ENCODE peak calls at places on chromosomes 7 and 10, in six cellular contexts. One of them, this sample, is unnamed.

GRCh38 chr7:50739744-50740455 is 42.8 kb downstream of the GRB10 start:
- DNase-seq in WERI-Rb-1: no peak
- DNase-seq in heart left ventricle: no peak
- DNase-seq in Caco-2: no peak
- DNase-seq in cardiac muscle cell: no peak
- DNase-seq in AG04450: no peak
- DNase-seq in this sample: no peak

GRCh38 chr7:135812151-135812550 is 63.5 kb upstream of the FAM180A start:
- DNase-seq in WERI-Rb-1: no peak
- DNase-seq in heart left ventricle: no peak
- DNase-seq in Caco-2: no peak
- DNase-seq in cardiac muscle cell: no peak
- DNase-seq in AG04450: no peak
- DNase-seq in this sample: no peak

GRCh38 chr10:114061148-114061547 is 17.5 kb downstream of the ADRB1 start:
- DNase-seq in WERI-Rb-1: no peak
- DNase-seq in heart left ventricle: no peak
- DNase-seq in Caco-2: no peak
- DNase-seq in cardiac muscle cell: no peak
- DNase-seq in AG04450: no peak
- DNase-seq in this sample: no peak

GRCh38 chr7:30866939-30867338 is 44.7 kb upstream of the AQP1 start:
- DNase-seq in WERI-Rb-1: no peak
- DNase-seq in heart left ventricle: no peak
- DNase-seq in Caco-2: peak; percentile 56
- DNase-seq in cardiac muscle cell: no peak
- DNase-seq in AG04450: no peak
- DNase-seq in this sample: no peak

GRCh38 chr10:61389887-61390286 is 63.3 kb downstream of the TMEM26 start:
- DNase-seq in WERI-Rb-1: no peak
- DNase-seq in heart left ventricle: no peak
- DNase-seq in Caco-2: no peak
- DNase-seq in cardiac muscle cell: no peak
- DNase-seq in AG04450: no peak
- DNase-seq in this sample: no peak

GRCh38 chr10:72171175-72171630 is 44.6 kb upstream of the ANAPC16 start:
- DNase-seq in WERI-Rb-1: no peak
- DNase-seq in heart left ventricle: no peak
- DNase-seq in Caco-2: peak; percentile 89
- DNase-seq in cardiac muscle cell: no peak
- DNase-seq in AG04450: no peak
- DNase-seq in this sample: peak; percentile 38

GRCh38 chr10:91156196-91156595 is 64.3 kb upstream of the PCGF5 start:
- DNase-seq in WERI-Rb-1: no peak
- DNase-seq in heart left ventricle: no peak
- DNase-seq in Caco-2: no peak
- DNase-seq in cardiac muscle cell: no peak
- DNase-seq in AG04450: no peak
- DNase-seq in this sample: no peak

GRCh38 chr10:96400465-96400864 is 41.7 kb upstream of the OPALIN start:
- DNase-seq in WERI-Rb-1: no peak
- DNase-seq in heart left ventricle: no peak
- DNase-seq in Caco-2: no peak
- DNase-seq in cardiac muscle cell: no peak
- DNase-seq in AG04450: no peak
- DNase-seq in this sample: no peak

GRCh38 chr7:147894271-147894670 is 696.3 kb upstream of the C7orf33 start:
- DNase-seq in WERI-Rb-1: no peak
- DNase-seq in heart left ventricle: no peak
- DNase-seq in Caco-2: no peak
- DNase-seq in cardiac muscle cell: no peak
- DNase-seq in AG04450: no peak
- DNase-seq in this sample: no peak

GRCh38 chr7:151440799-151441443 is 980 bp upstream of the CRYGN start:
- DNase-seq in WERI-Rb-1: no peak
- DNase-seq in heart left ventricle: no peak
- DNase-seq in Caco-2: no peak
- DNase-seq in cardiac muscle cell: no peak
- DNase-seq in AG04450: no peak
- DNase-seq in this sample: no peak
- H3K4me3 ChIP-seq in WERI-Rb-1: no peak overlapping the region
- H3K4me3 ChIP-seq in heart left ventricle: no peak overlapping the region
- H3K4me3 ChIP-seq in Caco-2: no peak overlapping the region
- H3K4me3 ChIP-seq in cardiac muscle cell: no peak overlapping the region
- H3K4me3 ChIP-seq in AG04450: no peak overlapping the region
- H3K4me3 ChIP-seq in this sample: no peak overlapping the region

GRCh38 chr7:27185013-27185707 is at the start of gene HOXA11:
- DNase-seq in WERI-Rb-1: peak; percentile 4
- DNase-seq in heart left ventricle: no peak
- DNase-seq in Caco-2: peak; percentile 32
- DNase-seq in cardiac muscle cell: no peak
- DNase-seq in AG04450: no peak
- DNase-seq in this sample: peak; percentile 89

GRCh38 chr7:27186450-27187157 is 1.6 kb upstream of the HOXA11 start:
- DNase-seq in WERI-Rb-1: peak; percentile 1
- DNase-seq in heart left ventricle: no peak
- DNase-seq in Caco-2: no peak
- DNase-seq in cardiac muscle cell: no peak
- DNase-seq in AG04450: no peak
- DNase-seq in this sample: no peak

GRCh38 chr7:27184342-27185012 is 555 bp downstream of the HOXA11 start:
- DNase-seq in WERI-Rb-1: peak; percentile 26
- DNase-seq in heart left ventricle: no peak
- DNase-seq in Caco-2: peak; percentile 47
- DNase-seq in cardiac muscle cell: peak; percentile 55
- DNase-seq in AG04450: no peak
- DNase-seq in this sample: no peak

GRCh38 chr7:27187158-27187701 is 2.2 kb upstream of the HOXA11 start:
- DNase-seq in WERI-Rb-1: no peak
- DNase-seq in heart left ventricle: no peak
- DNase-seq in Caco-2: no peak
- DNase-seq in cardiac muscle cell: no peak
- DNase-seq in AG04450: no peak
- DNase-seq in this sample: no peak

GRCh38 chr7:27185708-27186449 is 847 bp upstream of the HOXA11 start:
- DNase-seq in WERI-Rb-1: peak; percentile 9
- DNase-seq in heart left ventricle: no peak
- DNase-seq in Caco-2: peak; percentile 22
- DNase-seq in cardiac muscle cell: no peak
- DNase-seq in AG04450: no peak
- DNase-seq in this sample: no peak
- H3K4me3 ChIP-seq in WERI-Rb-1: peak overlapping the region; percentile 45
- H3K4me3 ChIP-seq in heart left ventricle: peak overlapping the region; percentile 58
- H3K4me3 ChIP-seq in Caco-2: no peak overlapping the region
- H3K4me3 ChIP-seq in cardiac muscle cell: no peak overlapping the region
- H3K4me3 ChIP-seq in AG04450: no peak overlapping the region
- H3K4me3 ChIP-seq in this sample: peak overlapping the region; percentile 81

GRCh38 chr10:14153570-14154055 is 177.1 kb downstream of the FRMD4A start:
- DNase-seq in WERI-Rb-1: peak; percentile 7
- DNase-seq in heart left ventricle: peak; percentile 12
- DNase-seq in Caco-2: no peak
- DNase-seq in cardiac muscle cell: no peak
- DNase-seq in AG04450: no peak
- DNase-seq in this sample: no peak
- H3K4me3 ChIP-seq in WERI-Rb-1: no peak overlapping the region
- H3K4me3 ChIP-seq in heart left ventricle: peak overlapping the region; percentile 25
- H3K4me3 ChIP-seq in Caco-2: peak overlapping the region; percentile 14
- H3K4me3 ChIP-seq in cardiac muscle cell: no peak overlapping the region
- H3K4me3 ChIP-seq in AG04450: no peak overlapping the region
- H3K4me3 ChIP-seq in this sample: no peak overlapping the region

GRCh38 chr10:119541046-119541445 is 1.5 kb downstream of the RGS10 start:
- DNase-seq in WERI-Rb-1: no peak
- DNase-seq in heart left ventricle: no peak
- DNase-seq in Caco-2: no peak
- DNase-seq in cardiac muscle cell: no peak
- DNase-seq in AG04450: no peak
- DNase-seq in this sample: no peak
- H3K4me3 ChIP-seq in WERI-Rb-1: no peak overlapping the region
- H3K4me3 ChIP-seq in heart left ventricle: peak overlapping the region; percentile 83
- H3K4me3 ChIP-seq in Caco-2: no peak overlapping the region
- H3K4me3 ChIP-seq in cardiac muscle cell: no peak overlapping the region
- H3K4me3 ChIP-seq in AG04450: peak overlapping the region; percentile 80
- H3K4me3 ChIP-seq in this sample: peak overlapping the region; percentile 79

DNA sequence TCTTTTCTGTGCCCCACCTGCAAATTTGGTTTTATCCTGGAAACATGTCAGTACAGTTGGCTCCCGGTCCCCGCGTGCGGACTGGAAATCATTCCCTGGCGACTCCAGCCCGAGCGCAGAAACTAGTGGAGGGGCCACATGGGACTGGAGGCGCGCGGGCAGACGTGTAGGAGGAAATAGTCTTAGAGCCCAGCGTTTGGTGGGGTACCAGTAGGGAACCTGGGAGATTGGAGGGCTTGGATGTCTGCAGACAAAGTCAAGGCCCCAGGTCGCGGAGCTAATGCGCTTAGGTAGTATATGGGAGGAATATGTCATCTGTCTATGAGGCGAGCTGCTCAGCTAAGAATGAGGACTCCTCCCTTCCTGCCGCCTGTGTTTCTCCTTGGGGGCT is 1.3 kb downstream of the GALNT17 start:
- DNase-seq in WERI-Rb-1: no peak
- DNase-seq in heart left ventricle: no peak
- DNase-seq in Caco-2: no peak
- DNase-seq in cardiac muscle cell: no peak
- DNase-seq in AG04450: no peak
- DNase-seq in this sample: no peak
- H3K4me3 ChIP-seq in WERI-Rb-1: no peak overlapping the region
- H3K4me3 ChIP-seq in heart left ventricle: peak overlapping the region; percentile 48
- H3K4me3 ChIP-seq in Caco-2: no peak overlapping the region
- H3K4me3 ChIP-seq in cardiac muscle cell: peak overlapping the region; percentile 75
- H3K4me3 ChIP-seq in AG04450: no peak overlapping the region
- H3K4me3 ChIP-seq in this sample: no peak overlapping the region

GRCh38 chr7:76269895-76270294 is 32.6 kb upstream of the HSPB1 start:
- DNase-seq in WERI-Rb-1: no peak
- DNase-seq in heart left ventricle: no peak
- DNase-seq in Caco-2: no peak
- DNase-seq in cardiac muscle cell: no peak
- DNase-seq in AG04450: no peak
- DNase-seq in this sample: no peak

GRCh38 chr7:76267835-76268183 is 34.7 kb upstream of the HSPB1 start:
- DNase-seq in WERI-Rb-1: no peak
- DNase-seq in heart left ventricle: no peak
- DNase-seq in Caco-2: no peak
- DNase-seq in cardiac muscle cell: no peak
- DNase-seq in AG04450: no peak
- DNase-seq in this sample: no peak

GRCh38 chr7:76265299-76265698 is 37.2 kb upstream of the HSPB1 start:
- DNase-seq in WERI-Rb-1: no peak
- DNase-seq in heart left ventricle: no peak
- DNase-seq in Caco-2: no peak
- DNase-seq in cardiac muscle cell: no peak
- DNase-seq in AG04450: no peak
- DNase-seq in this sample: no peak

GRCh38 chr7:76268376-76268775 is 34.1 kb upstream of the HSPB1 start:
- DNase-seq in WERI-Rb-1: no peak
- DNase-seq in heart left ventricle: no peak
- DNase-seq in Caco-2: no peak
- DNase-seq in cardiac muscle cell: no peak
- DNase-seq in AG04450: no peak
- DNase-seq in this sample: no peak

GRCh38 chr7:76267107-76267834 is 35.2 kb upstream of the HSPB1 start:
- DNase-seq in WERI-Rb-1: no peak
- DNase-seq in heart left ventricle: no peak
- DNase-seq in Caco-2: no peak
- DNase-seq in cardiac muscle cell: peak; percentile 45
- DNase-seq in AG04450: no peak
- DNase-seq in this sample: no peak
- H3K4me3 ChIP-seq in WERI-Rb-1: no peak overlapping the region
- H3K4me3 ChIP-seq in heart left ventricle: peak overlapping the region; percentile 40
- H3K4me3 ChIP-seq in Caco-2: peak overlapping the region; percentile 23
- H3K4me3 ChIP-seq in cardiac muscle cell: peak overlapping the region; percentile 12
- H3K4me3 ChIP-seq in AG04450: peak overlapping the region; percentile 20
- H3K4me3 ChIP-seq in this sample: peak overlapping the region; percentile 9

This sample was measured in skeletal muscle cell.